ENCODE peak calls at places on chromosomes 4 and X, in ten cellular contexts. One of them, this sample, is unnamed.

GRCh38 chr4:15682790-15683495 is 1.3 kb downstream of the FAM200B start:
- DNase-seq in IMR-90: peak
- DNase-seq in GM12878: no peak
- DNase-seq in spleen: no peak
- DNase-seq in right lobe of liver: no peak
- DNase-seq in ovary: no peak
- DNase-seq in breast epithelium: no peak
- DNase-seq in transverse colon: no peak
- DNase-seq in HCT116: no peak
- DNase-seq in sigmoid colon: no peak
- DNase-seq in this sample: no peak

GRCh38 chr4:81562093-81562492 is 90.4 kb upstream of the RASGEF1B start:
- DNase-seq in IMR-90: no peak
- DNase-seq in GM12878: peak
- DNase-seq in spleen: no peak
- DNase-seq in right lobe of liver: no peak
- DNase-seq in ovary: no peak
- DNase-seq in breast epithelium: no peak
- DNase-seq in transverse colon: no peak
- DNase-seq in HCT116: no peak
- DNase-seq in sigmoid colon: no peak
- DNase-seq in this sample: no peak

GRCh38 chr4:181661090-181661489 is 582.1 kb upstream of the TENM3 start:
- DNase-seq in IMR-90: peak
- DNase-seq in GM12878: no peak
- DNase-seq in spleen: no peak
- DNase-seq in right lobe of liver: no peak
- DNase-seq in ovary: no peak
- DNase-seq in breast epithelium: no peak
- DNase-seq in transverse colon: no peak
- DNase-seq in HCT116: no peak
- DNase-seq in sigmoid colon: no peak
- DNase-seq in this sample: no peak

GRCh38 chr4:16496501-16496900 is 270.2 kb upstream of the TAPT1 start:
- DNase-seq in IMR-90: peak
- DNase-seq in GM12878: no peak
- DNase-seq in spleen: no peak
- DNase-seq in right lobe of liver: no peak
- DNase-seq in ovary: no peak
- DNase-seq in breast epithelium: no peak
- DNase-seq in transverse colon: no peak
- DNase-seq in HCT116: no peak
- DNase-seq in sigmoid colon: no peak
- DNase-seq in this sample: no peak

GRCh38 chr4:89489338-89489771 is 181.8 kb upstream of the GPRIN3 start:
- DNase-seq in IMR-90: no peak
- DNase-seq in GM12878: no peak
- DNase-seq in spleen: no peak
- DNase-seq in right lobe of liver: peak
- DNase-seq in ovary: no peak
- DNase-seq in breast epithelium: no peak
- DNase-seq in transverse colon: no peak
- DNase-seq in HCT116: no peak
- DNase-seq in sigmoid colon: no peak
- DNase-seq in this sample: no peak

GRCh38 chr4:6017030-6017429 is 1.2 kb downstream of the C4orf50 start:
- DNase-seq in IMR-90: no peak
- DNase-seq in GM12878: no peak
- DNase-seq in spleen: no peak
- DNase-seq in right lobe of liver: no peak
- DNase-seq in ovary: no peak
- DNase-seq in breast epithelium: no peak
- DNase-seq in transverse colon: no peak
- DNase-seq in HCT116: no peak
- DNase-seq in sigmoid colon: no peak
- DNase-seq in this sample: no peak

GRCh38 chr4:156838761-156839160 is 132.8 kb downstream of the PDGFC start:
- DNase-seq in IMR-90: peak
- DNase-seq in GM12878: no peak
- DNase-seq in spleen: no peak
- DNase-seq in right lobe of liver: no peak
- DNase-seq in ovary: no peak
- DNase-seq in breast epithelium: no peak
- DNase-seq in transverse colon: no peak
- DNase-seq in HCT116: peak
- DNase-seq in sigmoid colon: no peak
- DNase-seq in this sample: no peak

GRCh38 chrX:51802917-51803688 is 59.9 kb downstream of the GSPT2 start:
- DNase-seq in IMR-90: peak
- DNase-seq in GM12878: peak
- DNase-seq in spleen: peak
- DNase-seq in right lobe of liver: peak
- DNase-seq in ovary: peak
- DNase-seq in breast epithelium: no peak
- DNase-seq in transverse colon: peak
- DNase-seq in HCT116: peak
- DNase-seq in sigmoid colon: peak
- DNase-seq in this sample: no peak

GRCh38 chr4:188714488-188714887 is 575.2 kb downstream of the TRIML1 start:
- DNase-seq in IMR-90: peak
- DNase-seq in GM12878: no peak
- DNase-seq in spleen: no peak
- DNase-seq in right lobe of liver: no peak
- DNase-seq in ovary: no peak
- DNase-seq in breast epithelium: no peak
- DNase-seq in transverse colon: no peak
- DNase-seq in HCT116: no peak
- DNase-seq in sigmoid colon: no peak
- DNase-seq in this sample: no peak

GRCh38 chr4:139020384-139020783 is 4.8 kb downstream of the NOCT start:
- DNase-seq in IMR-90: no peak
- DNase-seq in GM12878: no peak
- DNase-seq in spleen: no peak
- DNase-seq in right lobe of liver: no peak
- DNase-seq in ovary: no peak
- DNase-seq in breast epithelium: no peak
- DNase-seq in transverse colon: no peak
- DNase-seq in HCT116: no peak
- DNase-seq in sigmoid colon: no peak
- DNase-seq in this sample: no peak

GRCh38 chr4:42401171-42401570 is 3.9 kb downstream of the SHISA3 start:
- DNase-seq in IMR-90: no peak
- DNase-seq in GM12878: no peak
- DNase-seq in spleen: no peak
- DNase-seq in right lobe of liver: no peak
- DNase-seq in ovary: no peak
- DNase-seq in breast epithelium: no peak
- DNase-seq in transverse colon: no peak
- DNase-seq in HCT116: no peak
- DNase-seq in sigmoid colon: no peak
- DNase-seq in this sample: no peak

GRCh38 chr4:153067376-153067775 is 131.3 kb downstream of the FHDC1 start:
- DNase-seq in IMR-90: peak
- DNase-seq in GM12878: no peak
- DNase-seq in spleen: no peak
- DNase-seq in right lobe of liver: no peak
- DNase-seq in ovary: no peak
- DNase-seq in breast epithelium: no peak
- DNase-seq in transverse colon: peak
- DNase-seq in HCT116: no peak
- DNase-seq in sigmoid colon: no peak
- DNase-seq in this sample: peak

GRCh38 chr4:23856630-23857029 is 33.2 kb downstream of the PPARGC1A start:
- DNase-seq in IMR-90: no peak
- DNase-seq in GM12878: no peak
- DNase-seq in spleen: no peak
- DNase-seq in right lobe of liver: peak
- DNase-seq in ovary: no peak
- DNase-seq in breast epithelium: no peak
- DNase-seq in transverse colon: peak
- DNase-seq in HCT116: no peak
- DNase-seq in sigmoid colon: no peak
- DNase-seq in this sample: no peak

GRCh38 chr4:55186700-55187099 is 61.3 kb upstream of the KDR start:
- DNase-seq in IMR-90: no peak
- DNase-seq in GM12878: no peak
- DNase-seq in spleen: no peak
- DNase-seq in right lobe of liver: no peak
- DNase-seq in ovary: no peak
- DNase-seq in breast epithelium: no peak
- DNase-seq in transverse colon: no peak
- DNase-seq in HCT116: no peak
- DNase-seq in sigmoid colon: no peak
- DNase-seq in this sample: no peak

GRCh38 chr4:48341776-48342558 is 638 bp downstream of the SLAIN2 start:
- DNase-seq in IMR-90: peak
- DNase-seq in GM12878: no peak
- DNase-seq in spleen: peak
- DNase-seq in right lobe of liver: peak
- DNase-seq in ovary: peak
- DNase-seq in breast epithelium: peak
- DNase-seq in transverse colon: peak
- DNase-seq in HCT116: no peak
- DNase-seq in sigmoid colon: peak
- DNase-seq in this sample: no peak

GRCh38 chr4:11368701-11369115 is 60.0 kb downstream of the HS3ST1 start:
- DNase-seq in IMR-90: no peak
- DNase-seq in GM12878: no peak
- DNase-seq in spleen: peak
- DNase-seq in right lobe of liver: peak
- DNase-seq in ovary: peak
- DNase-seq in breast epithelium: no peak
- DNase-seq in transverse colon: no peak
- DNase-seq in HCT116: no peak
- DNase-seq in sigmoid colon: no peak
- DNase-seq in this sample: no peak

DNA sequence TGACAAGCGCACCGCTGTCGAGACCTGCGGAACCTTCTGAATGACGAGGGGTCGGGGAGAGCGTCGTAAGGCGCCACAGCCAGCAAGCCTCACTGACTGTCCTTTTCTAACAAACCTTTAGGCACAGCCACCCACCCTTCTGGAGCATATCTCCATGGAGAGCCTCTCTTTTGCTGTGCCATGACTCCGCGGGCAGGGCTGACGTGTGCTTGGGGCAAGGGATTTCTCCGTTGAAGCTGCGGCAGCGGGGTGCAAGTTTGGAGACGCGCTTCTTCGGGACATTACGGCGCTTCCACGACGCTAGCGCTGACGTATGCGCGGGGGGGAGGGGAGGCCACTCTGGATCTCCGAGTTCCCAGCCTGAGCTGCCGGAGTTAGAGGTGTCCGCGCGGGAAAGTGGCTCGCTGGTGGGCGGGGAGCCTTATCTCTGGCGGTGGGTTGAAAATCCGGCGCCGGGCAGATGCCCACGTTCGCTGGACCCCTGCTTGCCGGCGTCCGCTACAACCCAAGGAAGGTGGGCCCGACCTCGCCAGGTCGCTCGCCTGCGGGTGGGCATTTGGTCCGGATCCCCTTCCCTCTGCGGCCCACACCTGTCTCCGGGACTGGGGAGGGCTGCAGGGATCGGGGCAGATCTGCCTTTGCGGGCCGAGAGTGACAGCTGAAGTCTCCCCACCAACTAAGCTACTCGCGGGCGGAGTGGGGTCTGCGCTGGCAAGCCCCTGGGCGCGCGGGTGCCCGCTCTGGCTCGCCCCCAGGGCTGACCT is 540 bp upstream of the SLC10A7 start:
- DNase-seq in IMR-90: peak
- DNase-seq in GM12878: peak
- DNase-seq in spleen: peak
- DNase-seq in right lobe of liver: peak
- DNase-seq in ovary: peak
- DNase-seq in breast epithelium: peak
- DNase-seq in transverse colon: peak
- DNase-seq in HCT116: peak
- DNase-seq in sigmoid colon: peak
- DNase-seq in this sample: peak
- TF ChIP-seq POLR2A in IMR-90: peak
- TF ChIP-seq POLR2A in GM12878: peak
- TF ChIP-seq POLR2A in spleen: no peak
- TF ChIP-seq POLR2A in right lobe of liver: peak
- TF ChIP-seq POLR2A in ovary: peak
- TF ChIP-seq POLR2A in breast epithelium: peak
- TF ChIP-seq POLR2A in transverse colon: peak
- TF ChIP-seq POLR2A in HCT116: peak
- TF ChIP-seq POLR2A in sigmoid colon: peak
- TF ChIP-seq POLR2A in this sample: peak

GRCh38 chr4:184934184-184934583 is 84.1 kb upstream of the HELT start:
- DNase-seq in IMR-90: peak
- DNase-seq in GM12878: no peak
- DNase-seq in spleen: no peak
- DNase-seq in right lobe of liver: no peak
- DNase-seq in ovary: no peak
- DNase-seq in breast epithelium: no peak
- DNase-seq in transverse colon: no peak
- DNase-seq in HCT116: no peak
- DNase-seq in sigmoid colon: no peak
- DNase-seq in this sample: no peak
- TF ChIP-seq POLR2A in IMR-90: no peak
- TF ChIP-seq POLR2A in GM12878: no peak
- TF ChIP-seq POLR2A in spleen: no peak
- TF ChIP-seq POLR2A in right lobe of liver: no peak
- TF ChIP-seq POLR2A in ovary: no peak
- TF ChIP-seq POLR2A in breast epithelium: no peak
- TF ChIP-seq POLR2A in transverse colon: no peak
- TF ChIP-seq POLR2A in HCT116: no peak
- TF ChIP-seq POLR2A in sigmoid colon: no peak
- TF ChIP-seq POLR2A in this sample: no peak

DNA sequence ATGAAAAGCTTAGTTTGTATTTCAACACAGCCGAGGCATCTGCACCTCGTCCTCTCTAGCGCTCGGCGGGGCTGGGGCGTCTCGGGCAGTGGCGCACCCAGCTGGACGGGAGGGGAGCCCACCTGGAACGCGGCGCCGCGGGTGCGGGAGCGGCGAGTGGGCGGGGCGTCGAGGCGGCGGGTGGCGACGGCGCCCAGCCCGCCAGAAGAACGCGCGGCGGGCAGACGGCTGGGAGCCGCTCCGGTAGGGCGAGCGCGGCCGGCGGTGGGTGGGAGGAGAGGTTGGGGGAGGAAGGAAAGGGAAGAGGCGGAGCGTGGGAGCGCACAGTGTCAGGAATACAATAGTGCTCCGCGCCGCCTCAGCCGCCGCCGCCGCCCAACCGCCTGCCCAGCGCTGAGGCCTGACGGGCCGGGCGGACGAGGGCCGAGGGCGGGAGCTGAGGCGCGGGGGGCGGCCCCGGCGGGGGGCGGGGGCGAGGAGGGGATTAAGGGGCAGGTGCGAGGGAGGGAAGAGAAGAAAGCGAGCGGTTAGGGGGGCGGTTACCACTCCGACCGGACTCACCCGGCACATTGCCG is at the start of gene JADE3:
- DNase-seq in IMR-90: peak
- DNase-seq in GM12878: no peak
- DNase-seq in spleen: peak
- DNase-seq in right lobe of liver: peak
- DNase-seq in ovary: peak
- DNase-seq in breast epithelium: peak
- DNase-seq in transverse colon: peak
- DNase-seq in HCT116: peak
- DNase-seq in sigmoid colon: peak
- DNase-seq in this sample: peak
- TF ChIP-seq POLR2A in IMR-90: no peak
- TF ChIP-seq POLR2A in GM12878: no peak
- TF ChIP-seq POLR2A in spleen: no peak
- TF ChIP-seq POLR2A in right lobe of liver: peak
- TF ChIP-seq POLR2A in ovary: no peak
- TF ChIP-seq POLR2A in breast epithelium: no peak
- TF ChIP-seq POLR2A in transverse colon: peak
- TF ChIP-seq POLR2A in HCT116: no peak
- TF ChIP-seq POLR2A in sigmoid colon: no peak
- TF ChIP-seq POLR2A in this sample: peak

GRCh38 chr4:76449362-76449767 is 14.3 kb downstream of the SHROOM3 start:
- DNase-seq in IMR-90: no peak
- DNase-seq in GM12878: no peak
- DNase-seq in spleen: no peak
- DNase-seq in right lobe of liver: no peak
- DNase-seq in ovary: no peak
- DNase-seq in breast epithelium: no peak
- DNase-seq in transverse colon: no peak
- DNase-seq in HCT116: no peak
- DNase-seq in sigmoid colon: no peak
- DNase-seq in this sample: no peak
- TF ChIP-seq POLR2A in IMR-90: no peak
- TF ChIP-seq POLR2A in GM12878: no peak
- TF ChIP-seq POLR2A in spleen: no peak
- TF ChIP-seq POLR2A in right lobe of liver: no peak
- TF ChIP-seq POLR2A in ovary: no peak
- TF ChIP-seq POLR2A in breast epithelium: no peak
- TF ChIP-seq POLR2A in transverse colon: no peak
- TF ChIP-seq POLR2A in HCT116: no peak
- TF ChIP-seq POLR2A in sigmoid colon: no peak
- TF ChIP-seq POLR2A in this sample: no peak

This sample was measured in H54.